ENCODE peak calls at places on chromosomes 12 and 14, in six cellular contexts. X, W, T, U, B and E are unnamed samples.

GRCh38 chr12:48997719-48998496 is 1.3 kb downstream of the DDN start:
- DNase-seq in X (no peak), W (no peak), T (no peak), U (no peak), B (peak; percentile 40), E (no peak)

GRCh38 chr12:34405286-34406227 is 383.3 kb downstream of the ALG10 start:
- DNase-seq in X (peak; percentile 64), W (peak; percentile 39), T (no peak), U (peak; percentile 4), B (no peak), E (peak; percentile 2)

GRCh38 chr14:84303140-84303539 is 1226.8 kb upstream of the FLRT2 start:
- DNase-seq in X (no peak), W (no peak), T (no peak), U (no peak), B (no peak), E (no peak)

GRCh38 chr12:14784471-14784870 is 18.8 kb downstream of the WBP11 start:
- DNase-seq in X (no peak), W (no peak), T (no peak), U (no peak), B (no peak), E (no peak)

GRCh38 chr12:4991373-4991772 is 52.3 kb upstream of the KCNA5 start:
- DNase-seq in X (no peak), W (no peak), T (no peak), U (no peak), B (no peak), E (no peak)

GRCh38 chr12:79058342-79058741 is 193.8 kb downstream of the SYT1 start:
- DNase-seq in X (no peak), W (no peak), T (no peak), U (no peak), B (no peak), E (no peak)

GRCh38 chr12:65500121-65500846 is 221.8 kb downstream of the MSRB3 start:
- DNase-seq in X (no peak), W (no peak), T (no peak), U (no peak), B (no peak), E (no peak)

GRCh38 chr14:105974902-105975301 is 448.5 kb downstream of the TMEM121 start:
- DNase-seq in X (no peak), W (no peak), T (peak; percentile 47), U (no peak), B (no peak), E (no peak)